ENCODE peak calls at places on chromosomes 11 and 22, in six cellular contexts. One of them, this sample, is unnamed.
A peak's percentile ranks its signal among the peaks of the same experiment; 100 is the strongest.

GRCh38 chr22:49322861-49323622 is 504.6 kb downstream of the BRD1 start:
- DNase-seq in astrocyte of the spinal cord: no peak
- DNase-seq in sigmoid colon: no peak
- DNase-seq in A549: no peak
- DNase-seq in AG04449: no peak
- DNase-seq in mucosa of descending colon: no peak
- DNase-seq in this sample: no peak

GRCh38 chr11:81174646-81175330 is 1558.9 kb downstream of the FAM181B start:
- DNase-seq in sigmoid colon: no peak
- DNase-seq in mucosa of descending colon: no peak
- DNase-seq in astrocyte of the spinal cord: no peak
- DNase-seq in A549: no peak
- DNase-seq in AG04449: no peak
- DNase-seq in this sample: no peak

GRCh38 chr11:2156416-2157182 is 4.4 kb downstream of the INS start:
- DNase-seq in A549: peak; percentile 62
- DNase-seq in AG04449: no peak
- DNase-seq in mucosa of descending colon: peak; percentile 67
- DNase-seq in astrocyte of the spinal cord: peak; percentile 46
- DNase-seq in sigmoid colon: no peak
- DNase-seq in this sample: peak; percentile 44

GRCh38 chr22:48639896-48640732 is 1187.6 kb downstream of the BRD1 start:
- DNase-seq in A549: no peak
- DNase-seq in AG04449: no peak
- DNase-seq in sigmoid colon: no peak
- DNase-seq in astrocyte of the spinal cord: no peak
- DNase-seq in mucosa of descending colon: no peak
- DNase-seq in this sample: no peak

GRCh38 chr11:118398797-118399564 is 2.4 kb upstream of the ATP5MG start:
- DNase-seq in AG04449: no peak
- DNase-seq in astrocyte of the spinal cord: no peak
- DNase-seq in mucosa of descending colon: no peak
- DNase-seq in sigmoid colon: no peak
- DNase-seq in A549: no peak
- DNase-seq in this sample: no peak

GRCh38 chr11:113722221-113722620 is 16.1 kb upstream of the TMPRSS5 start:
- DNase-seq in A549: no peak
- DNase-seq in astrocyte of the spinal cord: no peak
- DNase-seq in AG04449: no peak
- DNase-seq in sigmoid colon: no peak
- DNase-seq in mucosa of descending colon: no peak
- DNase-seq in this sample: no peak

GRCh38 chr11:9893474-9893873 is 229.6 kb downstream of the SWAP70 start:
- DNase-seq in sigmoid colon: no peak
- DNase-seq in mucosa of descending colon: no peak
- DNase-seq in A549: no peak
- DNase-seq in astrocyte of the spinal cord: peak; percentile 58
- DNase-seq in AG04449: no peak
- DNase-seq in this sample: peak; percentile 7

GRCh38 chr22:48315415-48316244 is 1512.0 kb downstream of the BRD1 start:
- DNase-seq in sigmoid colon: peak; percentile 62
- DNase-seq in mucosa of descending colon: peak; percentile 25
- DNase-seq in A549: no peak
- DNase-seq in astrocyte of the spinal cord: no peak
- DNase-seq in AG04449: no peak
- DNase-seq in this sample: no peak

GRCh38 chr11:10658621-10659338 is 34.8 kb downstream of the IRAG1 start:
- DNase-seq in AG04449: no peak
- DNase-seq in astrocyte of the spinal cord: no peak
- DNase-seq in A549: no peak
- DNase-seq in sigmoid colon: peak; percentile 70
- DNase-seq in mucosa of descending colon: no peak
- DNase-seq in this sample: no peak

GRCh38 chr11:66607126-66607834 is 9.2 kb upstream of the RBM14 start:
- DNase-seq in A549: peak; percentile 55
- DNase-seq in sigmoid colon: peak; percentile 96
- DNase-seq in AG04449: no peak
- DNase-seq in astrocyte of the spinal cord: peak; percentile 89
- DNase-seq in mucosa of descending colon: peak; percentile 75
- DNase-seq in this sample: peak; percentile 91

GRCh38 chr22:23179381-23180294 is 671 bp upstream of the BCR start:
- DNase-seq in A549: no peak
- DNase-seq in astrocyte of the spinal cord: no peak
- DNase-seq in AG04449: no peak
- DNase-seq in sigmoid colon: peak; percentile 78
- DNase-seq in mucosa of descending colon: no peak
- DNase-seq in this sample: no peak

GRCh38 chr11:112345166-112345565 is 84.5 kb upstream of the PLET1 start:
- DNase-seq in sigmoid colon: no peak
- DNase-seq in A549: no peak
- DNase-seq in AG04449: no peak
- DNase-seq in mucosa of descending colon: no peak
- DNase-seq in astrocyte of the spinal cord: no peak
- DNase-seq in this sample: no peak

GRCh38 chr22:19679476-19680099 is 34.7 kb upstream of the SEPTIN5 start:
- DNase-seq in astrocyte of the spinal cord: no peak
- DNase-seq in AG04449: no peak
- DNase-seq in A549: no peak
- DNase-seq in mucosa of descending colon: no peak
- DNase-seq in sigmoid colon: peak; percentile 75
- DNase-seq in this sample: no peak

GRCh38 chr11:95345243-95345642 is 114.2 kb upstream of the SESN3 start:
- DNase-seq in A549: no peak
- DNase-seq in sigmoid colon: no peak
- DNase-seq in mucosa of descending colon: no peak
- DNase-seq in AG04449: no peak
- DNase-seq in astrocyte of the spinal cord: no peak
- DNase-seq in this sample: no peak

GRCh38 chr11:82899191-82899820 is 924 bp downstream of the PRCP start:
- DNase-seq in A549: no peak
- DNase-seq in astrocyte of the spinal cord: no peak
- DNase-seq in sigmoid colon: no peak
- DNase-seq in AG04449: no peak
- DNase-seq in mucosa of descending colon: no peak
- DNase-seq in this sample: no peak

DNA sequence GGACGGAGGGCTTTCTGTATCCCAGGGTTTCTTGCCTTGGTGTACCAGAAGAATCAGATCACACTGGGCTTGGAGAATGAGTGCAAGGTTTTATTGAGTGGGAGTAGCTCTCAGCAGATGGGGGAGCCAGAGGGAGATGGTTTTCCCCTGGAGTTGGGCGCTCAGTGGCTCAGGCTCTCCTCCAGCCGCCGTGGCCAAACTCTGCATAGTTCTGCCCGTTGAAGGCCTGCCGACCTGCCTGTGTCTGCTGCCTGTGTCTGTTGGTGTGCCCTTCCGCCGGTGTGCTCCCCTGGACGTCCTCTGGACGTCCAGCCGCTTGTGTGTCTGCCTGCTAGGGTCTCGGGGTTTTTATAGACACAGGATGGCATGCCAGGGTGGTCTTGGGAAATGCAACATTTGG is 4.5 kb upstream of the ALKBH8 start:
- DNase-seq in astrocyte of the spinal cord: no peak
- DNase-seq in mucosa of descending colon: no peak
- DNase-seq in AG04449: no peak
- DNase-seq in sigmoid colon: no peak
- DNase-seq in A549: no peak
- DNase-seq in this sample: no peak
- H3K4me3 ChIP-seq in astrocyte of the spinal cord: no peak overlapping the region
- H3K4me3 ChIP-seq in mucosa of descending colon: no peak overlapping the region
- H3K4me3 ChIP-seq in AG04449: no peak overlapping the region
- H3K4me3 ChIP-seq in sigmoid colon: no peak overlapping the region
- H3K4me3 ChIP-seq in A549: no peak overlapping the region
- H3K4me3 ChIP-seq in this sample: no peak overlapping the region

DNA sequence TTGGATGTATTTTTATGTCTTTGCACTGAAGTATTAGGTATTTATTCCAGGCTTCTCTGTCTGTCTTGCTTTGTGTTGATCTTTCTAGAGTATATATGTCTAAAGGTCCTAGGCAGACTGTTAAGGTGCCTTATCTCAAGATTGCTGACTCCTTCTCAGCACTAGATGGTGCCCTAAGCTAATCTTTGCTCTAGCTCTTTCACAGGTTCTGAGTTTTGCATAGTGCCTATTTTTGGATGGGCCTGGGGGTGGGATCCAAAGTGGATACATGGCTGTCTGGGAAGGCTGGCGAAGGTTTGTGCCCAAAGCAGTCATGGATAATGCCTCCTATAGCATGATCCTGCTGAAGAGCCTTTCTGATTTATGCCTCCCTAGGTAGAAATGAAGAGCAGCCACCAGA is 154.9 kb downstream of the TRPC6 start:
- DNase-seq in mucosa of descending colon: no peak
- DNase-seq in AG04449: no peak
- DNase-seq in astrocyte of the spinal cord: no peak
- DNase-seq in A549: peak; percentile 46
- DNase-seq in sigmoid colon: no peak
- DNase-seq in this sample: peak; percentile 38
- TF ChIP-seq CTCF in mucosa of descending colon: no peak
- TF ChIP-seq CTCF in AG04449: peak; percentile 45
- TF ChIP-seq CTCF in astrocyte of the spinal cord: peak; percentile 46
- TF ChIP-seq CTCF in A549: peak; percentile 47
- TF ChIP-seq CTCF in sigmoid colon: no peak
- TF ChIP-seq CTCF in this sample: peak; percentile 56

GRCh38 chr22:22022977-22023534 is 40.5 kb upstream of the TOP3B start:
- DNase-seq in A549: no peak
- DNase-seq in AG04449: no peak
- DNase-seq in mucosa of descending colon: no peak
- DNase-seq in astrocyte of the spinal cord: no peak
- DNase-seq in sigmoid colon: no peak
- DNase-seq in this sample: no peak
- H3K4me3 ChIP-seq in A549: no peak overlapping the region
- H3K4me3 ChIP-seq in AG04449: no peak overlapping the region
- H3K4me3 ChIP-seq in mucosa of descending colon: no peak overlapping the region
- H3K4me3 ChIP-seq in astrocyte of the spinal cord: no peak overlapping the region
- H3K4me3 ChIP-seq in sigmoid colon: no peak overlapping the region
- H3K4me3 ChIP-seq in this sample: no peak overlapping the region

GRCh38 chr11:73478737-73479347 is 102.6 kb downstream of the RELT start:
- DNase-seq in A549: peak; percentile 51
- DNase-seq in AG04449: no peak
- DNase-seq in mucosa of descending colon: no peak
- DNase-seq in astrocyte of the spinal cord: peak; percentile 41
- DNase-seq in sigmoid colon: no peak
- DNase-seq in this sample: peak; percentile 56
- TF ChIP-seq CTCF in A549: peak; percentile 89
- TF ChIP-seq CTCF in AG04449: peak; percentile 76
- TF ChIP-seq CTCF in mucosa of descending colon: peak; percentile 31
- TF ChIP-seq CTCF in astrocyte of the spinal cord: peak; percentile 98
- TF ChIP-seq CTCF in sigmoid colon: peak; percentile 38
- TF ChIP-seq CTCF in this sample: peak; percentile 97

GRCh38 chr22:40607506-40607905 is 29.0 kb downstream of the MRTFA start:
- DNase-seq in sigmoid colon: no peak
- DNase-seq in mucosa of descending colon: no peak
- DNase-seq in AG04449: no peak
- DNase-seq in astrocyte of the spinal cord: no peak
- DNase-seq in A549: no peak
- DNase-seq in this sample: no peak

GRCh38 chr22:40609216-40609615 is 27.3 kb downstream of the MRTFA start:
- DNase-seq in mucosa of descending colon: no peak
- DNase-seq in sigmoid colon: no peak
- DNase-seq in astrocyte of the spinal cord: no peak
- DNase-seq in AG04449: no peak
- DNase-seq in A549: no peak
- DNase-seq in this sample: no peak

GRCh38 chr22:40603088-40603605 is 33.4 kb downstream of the MRTFA start:
- DNase-seq in AG04449: no peak
- DNase-seq in A549: peak; percentile 29
- DNase-seq in sigmoid colon: no peak
- DNase-seq in astrocyte of the spinal cord: peak; percentile 75
- DNase-seq in mucosa of descending colon: no peak
- DNase-seq in this sample: peak; percentile 72

GRCh38 chr22:40605676-40606250 is 30.8 kb downstream of the MRTFA start:
- DNase-seq in AG04449: no peak
- DNase-seq in astrocyte of the spinal cord: peak; percentile 28
- DNase-seq in sigmoid colon: no peak
- DNase-seq in A549: no peak
- DNase-seq in mucosa of descending colon: no peak
- DNase-seq in this sample: no peak

GRCh38 chr22:40606306-40606705 is 30.2 kb downstream of the MRTFA start:
- DNase-seq in A549: no peak
- DNase-seq in AG04449: no peak
- DNase-seq in astrocyte of the spinal cord: no peak
- DNase-seq in sigmoid colon: no peak
- DNase-seq in mucosa of descending colon: no peak
- DNase-seq in this sample: no peak
- H3K4me3 ChIP-seq in A549: no peak overlapping the region
- H3K4me3 ChIP-seq in AG04449: no peak overlapping the region
- H3K4me3 ChIP-seq in astrocyte of the spinal cord: no peak overlapping the region
- H3K4me3 ChIP-seq in sigmoid colon: no peak overlapping the region
- H3K4me3 ChIP-seq in mucosa of descending colon: no peak overlapping the region
- H3K4me3 ChIP-seq in this sample: no peak overlapping the region

DNA sequence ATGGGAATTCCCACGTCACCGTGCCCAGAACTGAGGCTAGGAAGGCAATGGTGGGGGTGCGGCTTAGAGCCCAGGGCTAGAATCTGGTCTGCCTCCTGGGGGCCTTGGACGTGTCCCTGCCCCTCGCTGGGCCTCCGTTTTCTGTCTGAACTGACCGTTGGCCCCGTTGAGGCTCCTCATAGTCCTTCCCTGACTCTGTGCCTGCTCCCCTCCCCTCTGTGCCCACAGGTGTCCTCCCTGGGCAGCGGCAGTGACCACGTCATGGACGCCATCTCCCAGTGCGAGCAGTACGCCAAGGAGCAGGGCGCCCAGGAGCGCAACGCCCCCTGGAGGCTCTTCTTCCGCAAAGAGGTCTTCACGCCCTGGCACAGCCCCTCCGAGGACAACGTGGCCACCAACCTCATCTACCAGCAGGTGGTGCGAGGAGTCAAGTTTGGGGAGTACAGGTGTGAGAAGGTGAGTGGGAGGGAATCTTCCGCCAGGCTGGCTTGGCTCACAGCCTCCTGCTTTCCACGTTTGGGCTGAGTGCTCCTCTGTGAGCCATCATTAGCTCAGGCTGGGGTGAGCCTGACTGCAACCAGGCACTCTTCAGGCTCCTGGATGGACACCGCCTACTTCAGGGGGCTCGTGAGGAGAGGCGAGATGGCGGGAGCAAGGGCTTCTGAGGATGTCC is 63.9 kb downstream of the MYO7A start:
- DNase-seq in sigmoid colon: no peak
- DNase-seq in AG04449: no peak
- DNase-seq in mucosa of descending colon: peak; percentile 83
- DNase-seq in astrocyte of the spinal cord: peak; percentile 25
- DNase-seq in A549: peak; percentile 94
- DNase-seq in this sample: peak; percentile 54
- TF ChIP-seq CTCF in sigmoid colon: peak; percentile 55
- TF ChIP-seq CTCF in AG04449: peak; percentile 40
- TF ChIP-seq CTCF in mucosa of descending colon: peak; percentile 46
- TF ChIP-seq CTCF in astrocyte of the spinal cord: peak; percentile 59
- TF ChIP-seq CTCF in A549: peak; percentile 99
- TF ChIP-seq CTCF in this sample: peak; percentile 60